ENCODE peak calls at places on chromosomes 11 and 22, in four cellular contexts. I is hypothalamus; H is CD4-positive, alpha-beta T cell; P is amniotic epithelial cell. Y is an unnamed sample.

GRCh38 chr22:29481265-29482000 is 1.4 kb downstream of the NEFH start:
- DNase-seq in I (no peak), H (no peak), P (peak), Y (no peak)

GRCh38 chr11:60959445-60959844 is 7.5 kb upstream of the SLC15A3 start:
- DNase-seq in I (no peak), H (no peak), P (no peak), Y (no peak)

GRCh38 chr11:19648321-19648720 is 64.3 kb upstream of the NAV2 start:
- DNase-seq in I (no peak), H (no peak), P (no peak), Y (no peak)

GRCh38 chr11:132296946-132297610 is 926.7 kb downstream of the NTM start:
- DNase-seq in I (no peak), H (no peak), P (no peak), Y (no peak)

GRCh38 chr11:34513674-34513995 is at the start of gene ELF5:
- DNase-seq in I (no peak), H (no peak), P (no peak), Y (no peak)

GRCh38 chr22:17501679-17502285 is 61.5 kb upstream of the SLC25A18 start:
- DNase-seq in I (no peak), H (peak), P (peak), Y (peak)

GRCh38 chr22:21790359-21790758 is 54.8 kb upstream of the YPEL1 start:
- DNase-seq in I (no peak), H (no peak), P (no peak), Y (no peak)

GRCh38 chr22:26502688-26503561 is 9.3 kb downstream of the TFIP11 start:
- DNase-seq in I (no peak), H (peak), P (peak), Y (no peak)

GRCh38 chr11:129248618-129249017 is 56.5 kb upstream of the ARHGAP32 start:
- DNase-seq in I (no peak), H (no peak), P (peak), Y (peak)